ENCODE peak calls at places on chromosomes 4 and X, in four cellular contexts. J is K562, L is HepG2, X is A549. N is an unnamed sample.

GRCh38 chr4:15610855-15611254 is 44.3 kb downstream of the FBXL5 start:
- DNase-seq in L (no peak), X (no peak), J (no peak), N (no peak)

GRCh38 chr4:72286185-72286584 is 254.4 kb downstream of the NPFFR2 start:
- DNase-seq in X (no peak), L (no peak), J (no peak), N (peak)

GRCh38 chr4:185305979-185306442 is 89.7 kb downstream of the LRP2BP start:
- DNase-seq in J (no peak), L (no peak), X (no peak), N (peak)

GRCh38 chr4:45036677-45037076 is 310.3 kb upstream of the GNPDA2 start:
- DNase-seq in J (no peak), X (no peak), L (no peak), N (no peak)

GRCh38 chr4:78876568-78877320 is 62.5 kb downstream of the PAQR3 start:
- DNase-seq in L (no peak), J (no peak), X (no peak), N (peak)

GRCh38 chr4:120753854-120754253 is 168.7 kb downstream of the PRDM5 start:
- DNase-seq in L (no peak), J (no peak), X (no peak), N (no peak)

GRCh38 chrX:107567370-107567769 is 60.9 kb upstream of the PRPS1 start:
- DNase-seq in X (no peak), L (no peak), J (peak), N (no peak)

GRCh38 chr4:183995489-183996049 is 90.5 kb downstream of the STOX2 start:
- DNase-seq in X (no peak), L (no peak), J (no peak), N (peak)

GRCh38 chr4:155617312-155617711 is 49.3 kb upstream of the GUCY1A1 start:
- DNase-seq in J (no peak), L (no peak), X (no peak), N (peak)

GRCh38 chr4:10460313-10461047 is 3.3 kb upstream of the ZNF518B start:
- DNase-seq in L (no peak), J (no peak), X (no peak), N (no peak)
- TF ChIP-seq MAZ in L (no peak), J (no peak), X (no peak), N (no peak)

DNA sequence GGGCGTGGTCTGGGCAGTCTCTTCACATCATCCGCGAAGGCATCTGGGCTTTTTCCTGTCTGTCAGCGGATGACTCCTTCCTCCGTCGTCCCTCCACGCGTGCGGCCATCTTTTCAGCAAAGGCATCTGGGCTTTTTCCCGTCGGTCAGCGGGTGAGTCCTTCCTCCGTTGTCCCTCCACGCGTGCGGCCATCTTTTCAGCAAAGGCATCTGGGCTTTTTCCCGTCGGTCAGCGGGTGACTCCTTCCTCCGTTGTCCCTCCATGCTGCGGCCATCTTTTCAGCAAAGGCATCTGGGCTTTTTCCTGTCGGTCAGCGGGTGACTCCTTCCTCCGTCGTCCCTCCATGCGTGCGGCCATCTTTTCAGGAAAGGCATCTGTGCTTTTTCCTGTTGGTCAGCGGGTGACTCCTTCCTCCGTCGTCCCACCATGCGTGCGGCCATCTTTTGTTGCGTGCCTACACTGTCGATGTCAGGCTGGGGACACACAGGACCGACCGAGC is 12.3 kb upstream of the TMEM271 start:
- DNase-seq in J (no peak), L (no peak), X (no peak), N (no peak)
- TF ChIP-seq SMC3 in J (no peak), L (no peak), X (no peak), N (no peak)

DNA sequence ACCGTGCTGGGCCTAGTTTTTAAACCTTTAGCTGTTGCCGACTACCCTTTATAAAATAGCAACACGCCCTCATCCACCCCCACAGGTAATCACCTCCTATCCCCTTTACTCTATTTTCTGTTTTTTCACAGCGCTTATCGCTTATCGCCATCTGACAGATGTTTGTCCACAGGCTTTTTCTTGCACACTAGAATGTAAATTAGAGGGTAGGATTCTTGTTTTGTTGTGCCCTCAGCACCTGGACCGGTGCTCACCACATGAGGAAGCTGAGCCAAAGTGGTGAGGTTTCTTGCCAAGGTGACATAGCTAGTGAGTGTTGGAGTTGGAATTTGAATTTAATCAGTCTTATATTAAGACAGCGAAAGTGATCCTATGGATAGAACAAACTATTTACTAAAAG is 2.9 kb upstream of the RBBP7 start:
- DNase-seq in X (no peak), L (no peak), J (no peak), N (no peak)
- TF ChIP-seq MAZ in X (no peak), L (no peak), J (no peak), N (no peak)

GRCh38 chr4:113874480-113874879 is 105.0 kb downstream of the ARSJ start:
- DNase-seq in X (no peak), L (no peak), J (no peak), N (no peak)

GRCh38 chr4:113872426-113873260 is 106.8 kb downstream of the ARSJ start:
- DNase-seq in X (no peak), L (no peak), J (no peak), N (peak)

GRCh38 chr4:113871080-113871479 is 108.4 kb downstream of the ARSJ start:
- DNase-seq in J (no peak), X (no peak), L (no peak), N (no peak)

DNA sequence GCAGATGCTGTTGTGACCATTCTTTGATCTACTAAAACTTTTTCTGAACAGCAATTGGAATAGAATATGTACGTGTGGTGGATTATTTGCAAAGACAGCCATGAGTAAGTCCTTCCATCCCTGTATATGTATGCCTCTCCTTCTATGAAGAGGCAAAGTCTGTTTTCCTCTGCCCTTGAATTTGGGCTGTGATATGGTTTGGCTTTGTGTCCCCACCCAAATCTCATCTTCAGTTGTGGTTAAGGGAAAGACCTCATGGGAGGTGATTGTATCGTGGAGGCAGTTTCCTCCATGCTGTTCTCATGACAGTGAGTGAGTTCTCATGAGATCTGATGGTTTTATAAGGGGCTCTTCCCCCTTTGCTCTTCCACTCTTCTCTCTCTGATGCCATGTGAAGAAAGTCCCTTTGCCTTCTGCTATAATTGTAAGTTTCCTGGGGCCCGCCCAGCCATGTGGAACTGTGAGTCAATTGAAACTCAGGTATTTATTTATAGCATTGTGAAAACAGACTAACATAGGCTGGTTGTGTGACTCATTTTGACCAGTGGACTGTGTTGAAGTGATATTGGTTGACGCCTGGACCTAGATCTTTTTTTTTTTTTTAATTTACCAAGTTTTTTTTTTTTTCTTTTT is 108.3 kb upstream of the CAMK2D start:
- DNase-seq in L (no peak), J (no peak), X (no peak), N (peak)
- TF ChIP-seq SMC3 in L (no peak), J (no peak), X (no peak), N (no peak)

GRCh38 chrX:23616361-23616760 is 50.9 kb upstream of the PRDX4 start:
- DNase-seq in L (peak), J (peak), X (peak), N (peak)
- TF ChIP-seq MAZ in L (no peak), J (no peak), X (no peak), N (no peak)

N was measured in IMR-90.